ENCODE peak calls at places on chromosomes 2 and 18, in four cellular contexts. X is tibial artery; H is GM20000; U is CD8-positive, alpha-beta T cell. A is an unnamed sample.

GRCh38 chr2:104444392-104444791 is 409.5 kb upstream of the POU3F3 start:
- DNase-seq in U (no peak), H (no peak), X (no peak), A (no peak)

GRCh38 chr2:55130849-55131248 is 80.6 kb upstream of the RTN4 start:
- DNase-seq in X (no peak), H (no peak), U (no peak), A (no peak)

GRCh38 chr18:45383228-45383627 is 232.0 kb upstream of the SLC14A2 start:
- DNase-seq in U (no peak), X (no peak), H (no peak), A (no peak)

GRCh38 chr2:118835739-118836410 is 11.6 kb downstream of the EN1 start:
- DNase-seq in X (no peak), U (no peak), H (peak; percentile 27), A (no peak)

GRCh38 chr2:232482301-232483238 is 5.1 kb downstream of the ECEL1 start:
- DNase-seq in X (no peak), H (no peak), U (no peak), A (no peak)

GRCh38 chr2:29528891-29529520 is 392.4 kb downstream of the ALK start:
- DNase-seq in X (no peak), U (no peak), H (no peak), A (no peak)

GRCh38 chr18:58247363-58247834 is 203.4 kb downstream of the NEDD4L start:
- DNase-seq in H (no peak), X (no peak), U (no peak), A (peak; percentile 54)

GRCh38 chr2:79831919-79832318 is 319.1 kb downstream of the CTNNA2 start:
- DNase-seq in X (no peak), H (no peak), U (no peak), A (no peak)

GRCh38 chr2:108533832-108534576 is at the start of gene LIMS1:
- DNase-seq in U (peak; percentile 88), X (peak; percentile 91), H (peak; percentile 99), A (peak; percentile 97)

GRCh38 chr2:120748741-120749140 is 13.1 kb downstream of the GLI2 start:
- DNase-seq in U (no peak), X (no peak), H (no peak), A (no peak)

GRCh38 chr2:241123816-241124536 is 21.9 kb upstream of the MTERF4 start:
- DNase-seq in U (peak; percentile 36), H (no peak), X (no peak), A (no peak)

GRCh38 chr18:59837586-59837985 is 62.2 kb upstream of the PMAIP1 start:
- DNase-seq in X (no peak), U (peak; percentile 36), H (peak; percentile 63), A (peak; percentile 72)

GRCh38 chr2:136363470-136363869 is 245.5 kb upstream of the CXCR4 start:
- DNase-seq in H (no peak), U (no peak), X (no peak), A (no peak)

GRCh38 chr18:61651145-61651879 is 241.5 kb downstream of the RNF152 start:
- DNase-seq in H (no peak), X (no peak), U (no peak), A (no peak)

GRCh38 chr18:49933530-49933929 is 120.2 kb upstream of the ACAA2 start:
- DNase-seq in U (no peak), X (no peak), H (no peak), A (no peak)

GRCh38 chr18:48833701-48834394 is 116.9 kb downstream of the SMAD7 start:
- DNase-seq in X (peak; percentile 23), H (peak; percentile 84), U (peak; percentile 48), A (peak; percentile 82)

GRCh38 chr18:35682282-35682867 is 100.8 kb downstream of the GALNT1 start:
- DNase-seq in X (no peak), U (no peak), H (no peak), A (no peak)

GRCh38 chr2:154133823-154134222 is 262.1 kb downstream of the GALNT13 start:
- DNase-seq in U (no peak), H (no peak), X (peak; percentile 73), A (no peak)

GRCh38 chr2:83253848-83254247 is 1205.2 kb downstream of the SUCLG1 start:
- DNase-seq in H (no peak), X (no peak), U (no peak), A (no peak)

GRCh38 chr18:42614619-42615293 is 500.7 kb downstream of the RIT2 start:
- DNase-seq in U (no peak), H (no peak), X (no peak), A (no peak)

GRCh38 chr2:113240915-113241911 is 37.5 kb downstream of the PAX8 start:
- DNase-seq in H (no peak), U (no peak), X (peak; percentile 85), A (no peak)

GRCh38 chr2:10278029-10278762 is 24.5 kb upstream of the HPCAL1 start:
- DNase-seq in U (no peak), X (peak; percentile 80), H (peak; percentile 51), A (no peak)

GRCh38 chr2:38344813-38345212 is 32.3 kb downstream of the ATL2 start:
- DNase-seq in H (no peak), X (no peak), U (no peak), A (peak; percentile 15)

GRCh38 chr2:218516614-218517013 is 51.5 kb downstream of the USP37 start:
- DNase-seq in U (peak; percentile 8), X (no peak), H (no peak), A (no peak)

GRCh38 chr2:100216015-100216414 is 73.6 kb upstream of the AFF3 start:
- DNase-seq in H (no peak), U (no peak), X (no peak), A (no peak)

GRCh38 chr2:172613610-172614231 is 57.8 kb downstream of the PDK1 start:
- DNase-seq in H (no peak), U (no peak), X (no peak), A (no peak)

GRCh38 chr2:155810411-155810810 is 522.1 kb downstream of the NR4A2 start:
- DNase-seq in U (no peak), X (no peak), H (no peak), A (no peak)

GRCh38 chr18:62521588-62521987 is 1.2 kb upstream of the ZCCHC2 start:
- DNase-seq in H (no peak), X (no peak), U (no peak), A (no peak)

GRCh38 chr2:128421286-128421685 is 102.6 kb upstream of the HS6ST1 start:
- DNase-seq in H (no peak), U (no peak), X (no peak), A (no peak)

GRCh38 chr18:57856707-57857280 is 53.7 kb upstream of the ATP8B1 start:
- DNase-seq in X (no peak), H (no peak), U (no peak), A (no peak)

GRCh38 chr2:149180226-149180875 is 141.9 kb downstream of the LYPD6B start:
- DNase-seq in H (no peak), X (no peak), U (no peak), A (no peak)

DNA sequence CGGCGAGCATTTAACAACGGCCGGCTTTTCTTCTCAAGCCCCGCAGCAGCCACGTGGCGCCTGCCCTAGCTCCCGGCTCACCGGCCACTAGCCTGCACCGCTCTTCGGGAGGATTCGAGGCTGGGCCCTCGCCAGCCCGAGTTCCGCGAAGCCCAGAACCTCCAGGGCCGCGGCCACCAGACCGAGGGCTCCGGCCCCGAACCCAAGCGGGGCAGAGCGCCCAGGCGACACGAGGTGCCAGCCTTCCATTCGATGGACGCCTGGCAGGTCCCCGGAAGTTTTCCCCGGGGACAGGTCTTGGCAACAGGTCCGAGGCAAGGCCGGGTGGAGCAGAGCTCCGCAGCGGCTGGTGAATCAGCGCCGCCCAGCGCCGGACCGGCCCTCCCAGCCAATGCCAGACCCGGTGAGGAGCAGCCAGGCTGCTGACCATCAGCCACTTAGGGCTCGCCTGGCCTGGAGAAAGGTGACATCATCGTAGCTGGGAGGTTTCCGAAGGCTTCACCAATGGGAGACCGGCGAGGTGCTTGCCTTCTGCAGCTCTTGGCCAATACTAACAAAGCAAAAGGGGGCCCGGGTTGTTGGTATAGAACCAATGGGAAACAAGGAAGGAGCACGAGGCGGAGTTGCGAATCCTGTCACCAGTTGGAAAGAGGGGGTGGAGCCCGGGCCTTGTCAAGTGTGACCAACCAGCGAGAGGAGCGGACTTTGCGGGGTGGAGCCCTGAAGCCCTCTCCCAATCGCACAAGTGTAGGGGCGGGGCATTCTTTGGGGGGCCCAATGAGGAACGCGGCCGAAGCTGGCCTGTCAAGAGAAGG is 467 bp upstream of the MXD1 start:
- DNase-seq in X (peak; percentile 100), U (peak; percentile 99), H (peak; percentile 99), A (peak; percentile 98)
- TF ChIP-seq CTCF in X (peak; percentile 6), U (no peak), H (peak; percentile 38), A (peak; percentile 43)

GRCh38 chr2:189698020-189698887 is 23.8 kb downstream of the ANKAR start:
- DNase-seq in U (peak; percentile 44), H (peak; percentile 28), X (peak; percentile 36), A (peak; percentile 26)

GRCh38 chr2:189696223-189696622 is 21.8 kb downstream of the ANKAR start:
- DNase-seq in H (no peak), X (no peak), U (no peak), A (no peak)

GRCh38 chr2:189700681-189701080 is 26.2 kb downstream of the ANKAR start:
- DNase-seq in U (no peak), X (no peak), H (no peak), A (no peak)

GRCh38 chr2:189702071-189702470 is 27.6 kb downstream of the ANKAR start:
- DNase-seq in U (no peak), H (no peak), X (no peak), A (no peak)
- TF ChIP-seq CTCF in U (no peak), H (no peak), X (no peak), A (no peak)

GRCh38 chr18:76788571-76789317 is 33.6 kb upstream of the ZNF236 start:
- DNase-seq in H (no peak), X (no peak), U (no peak), A (no peak)
- TF ChIP-seq CTCF in H (no peak), X (no peak), U (no peak), A (no peak)

GRCh38 chr18:570256-570655 is 9.9 kb upstream of the CETN1 start:
- DNase-seq in U (no peak), X (no peak), H (no peak), A (no peak)
- TF ChIP-seq CTCF in U (no peak), X (no peak), H (no peak), A (no peak)

A was measured in GM10248.